ENCODE peak calls at places on chromosomes 4 and X, in four cellular contexts. W, D, G and Q are unnamed samples.

GRCh38 chr4:121794505-121795192 is 6.5 kb upstream of the EXOSC9 start:
- DNase-seq in W (no peak), D (no peak), G (no peak), Q (no peak)

GRCh38 chrX:69314436-69315348 is 149.4 kb upstream of the PJA1 start:
- DNase-seq in W (no peak), D (no peak), G (no peak), Q (no peak)

GRCh38 chr4:176302283-176303275 is 17.2 kb upstream of the SPCS3 start:
- DNase-seq in W (peak), D (no peak), G (no peak), Q (no peak)

GRCh38 chr4:155759372-155760252 is 791 bp downstream of the GUCY1B1 start:
- DNase-seq in W (no peak), D (peak), G (no peak), Q (peak)

GRCh38 chr4:139651282-139652194 is 14.1 kb upstream of the MGST2 start:
- DNase-seq in W (peak), D (peak), G (peak), Q (peak)

GRCh38 chr4:15521442-15522039 is 51.9 kb downstream of the CC2D2A start:
- DNase-seq in W (no peak), D (no peak), G (no peak), Q (no peak)

GRCh38 chr4:28443786-28444412 is 1583.3 kb downstream of the STIM2 start:
- DNase-seq in W (no peak), D (peak), G (no peak), Q (no peak)

GRCh38 chrX:42273387-42273786 is 350.0 kb upstream of the CASK start:
- DNase-seq in W (no peak), D (no peak), G (no peak), Q (no peak)

GRCh38 chr4:152014280-152014679 is 253.5 kb upstream of the GATB start:
- DNase-seq in W (no peak), D (no peak), G (peak), Q (no peak)

GRCh38 chr4:1082215-1083182 is 30.9 kb downstream of the RNF212 start:
- DNase-seq in W (peak), D (peak), G (no peak), Q (no peak)

GRCh38 chr4:184641022-184641421 is 8.2 kb downstream of the CASP3 start:
- DNase-seq in W (no peak), D (no peak), G (no peak), Q (no peak)

GRCh38 chr4:181528570-181529184 is 714.5 kb upstream of the TENM3 start:
- DNase-seq in W (peak), D (peak), G (no peak), Q (peak)

GRCh38 chrX:39736219-39737211 is 361.2 kb downstream of the BCOR start:
- DNase-seq in W (no peak), D (peak), G (no peak), Q (no peak)

GRCh38 chrX:16839852-16840460 is 30.2 kb downstream of the RBBP7 start:
- DNase-seq in W (no peak), D (no peak), G (no peak), Q (no peak)

GRCh38 chr4:18020145-18020670 is 1.3 kb downstream of the LCORL start:
- DNase-seq in W (no peak), D (no peak), G (no peak), Q (no peak)

GRCh38 chr4:123248260-123248659 is 148.3 kb upstream of the SPRY1 start:
- DNase-seq in W (no peak), D (no peak), G (no peak), Q (no peak)

GRCh38 chrX:35251229-35251628 is 308.6 kb downstream of the FAM47B start:
- DNase-seq in W (no peak), D (no peak), G (no peak), Q (no peak)

GRCh38 chr4:165208741-165209388 is 1.5 kb downstream of the KLHL2 start:
- DNase-seq in W (no peak), D (no peak), G (no peak), Q (no peak)

GRCh38 chrX:118730500-118731247 is 3.3 kb downstream of the IL13RA1 start:
- DNase-seq in W (no peak), D (no peak), G (no peak), Q (no peak)

GRCh38 chr4:84639143-84639542 is 56.2 kb downstream of the CDS1 start:
- DNase-seq in W (no peak), D (no peak), G (no peak), Q (no peak)

GRCh38 chr4:78749258-78749971 is 26.7 kb upstream of the BMP2K start:
- DNase-seq in W (no peak), D (no peak), G (no peak), Q (no peak)

GRCh38 chr4:78748361-78748760 is 27.8 kb upstream of the BMP2K start:
- DNase-seq in W (no peak), D (no peak), G (no peak), Q (no peak)

GRCh38 chr4:78753091-78753490 is 23.1 kb upstream of the BMP2K start:
- DNase-seq in W (no peak), D (no peak), G (no peak), Q (no peak)

GRCh38 chr4:78747328-78747946 is 28.7 kb upstream of the BMP2K start:
- DNase-seq in W (peak), D (no peak), G (no peak), Q (no peak)

DNA sequence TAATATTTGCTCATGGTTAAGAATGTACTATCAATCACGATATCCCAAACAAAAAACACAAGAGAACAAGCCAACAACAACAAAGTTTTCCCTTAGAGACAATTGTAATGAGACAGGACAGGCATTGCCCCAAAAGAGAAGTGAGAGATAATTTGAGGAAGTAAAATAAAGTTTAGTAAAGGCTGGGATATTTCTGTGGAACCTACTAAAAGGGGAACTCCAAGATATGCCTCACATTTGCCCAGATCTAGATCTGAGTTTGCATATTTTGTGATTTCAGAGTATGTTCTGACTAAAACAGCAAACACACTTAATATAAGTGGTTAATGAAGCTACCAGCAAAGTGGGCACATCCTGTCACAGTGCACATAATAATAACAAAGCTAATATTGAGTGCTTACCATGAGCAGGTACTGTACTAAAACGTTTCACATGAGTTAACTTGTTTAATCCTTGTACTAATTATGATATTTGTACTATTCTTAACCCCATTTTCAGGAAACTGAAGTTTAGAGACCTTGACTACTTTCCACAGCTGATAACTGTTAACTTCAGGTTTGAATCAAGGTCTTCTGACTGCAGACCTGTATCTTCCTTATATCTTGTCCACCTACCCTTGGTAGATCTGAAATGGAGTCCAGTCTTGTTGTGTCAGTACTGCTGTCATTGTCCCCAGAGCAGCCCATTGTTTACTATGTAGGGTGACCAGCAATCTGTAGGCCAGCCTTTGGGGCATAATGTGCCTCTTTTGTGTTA is 26.0 kb upstream of the BMP2K start:
- DNase-seq in W (no peak), D (no peak), G (no peak), Q (no peak)
- H3K27ac ChIP-seq in W (no peak), D (no peak), G (no peak), Q (no peak)

GRCh38 chr4:145781306-145781705 is 101.4 kb downstream of the C4orf51 start:
- DNase-seq in W (no peak), D (no peak), G (no peak), Q (no peak)

GRCh38 chr4:145782756-145783155 is 102.8 kb downstream of the C4orf51 start:
- DNase-seq in W (no peak), D (no peak), G (no peak), Q (no peak)

GRCh38 chr4:145775406-145775805 is 95.5 kb downstream of the C4orf51 start:
- DNase-seq in W (no peak), D (no peak), G (no peak), Q (no peak)

GRCh38 chr4:145776208-145776607 is 96.3 kb downstream of the C4orf51 start:
- DNase-seq in W (no peak), D (no peak), G (no peak), Q (no peak)

DNA sequence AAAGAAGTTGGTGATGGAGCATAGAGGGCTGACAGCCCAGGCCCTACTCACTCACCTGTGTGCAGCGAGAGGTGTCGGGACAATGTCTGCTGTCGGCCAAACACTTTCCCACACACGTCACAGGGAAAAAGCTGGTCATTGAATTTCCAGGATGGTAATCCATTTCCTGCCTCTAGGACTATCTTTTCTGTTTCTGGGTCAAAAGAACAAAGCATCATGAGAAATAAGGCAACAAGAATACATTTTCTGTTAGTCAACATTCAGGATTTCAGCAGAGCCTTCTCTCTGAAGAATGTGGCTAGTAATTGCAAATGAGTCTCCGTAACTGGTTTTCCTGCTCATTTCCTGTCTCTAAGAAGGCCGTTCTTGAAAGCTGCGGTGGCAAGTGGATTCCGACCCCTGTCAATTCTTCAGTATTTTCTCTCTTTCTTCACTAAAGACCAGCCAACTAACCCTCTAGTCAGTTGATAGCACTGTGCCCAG is 99.4 kb downstream of the C4orf51 start:
- DNase-seq in W (no peak), D (no peak), G (no peak), Q (no peak)
- H3K27ac ChIP-seq in W (no peak), D (no peak), G (no peak), Q (no peak)

GRCh38 chr4:76969941-76970529 is 20.5 kb downstream of the SEPTIN11 start:
- DNase-seq in W (no peak), D (no peak), G (no peak), Q (no peak)
- H3K27ac ChIP-seq in W (no peak), D (no peak), G (no peak), Q (no peak)

DNA sequence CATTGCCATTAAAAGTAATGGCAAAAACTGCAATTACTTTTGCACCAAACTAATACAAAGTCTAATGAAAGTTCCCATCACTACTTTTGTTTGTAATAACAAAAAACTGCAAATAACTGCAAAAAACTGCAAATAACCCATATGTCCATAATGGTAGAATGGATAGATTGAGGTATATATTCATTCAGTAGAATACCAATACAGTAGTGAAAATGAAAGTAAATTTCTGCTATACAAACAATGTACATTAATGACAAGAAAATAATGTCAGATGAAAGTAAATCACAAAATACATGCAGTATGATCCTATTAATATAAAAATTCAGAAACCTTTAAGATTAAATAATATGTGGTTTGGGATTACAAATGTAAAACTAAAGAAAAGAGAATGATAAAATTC is 41.3 kb upstream of the CEP135 start:
- DNase-seq in W (no peak), D (no peak), G (no peak), Q (no peak)
- H3K27ac ChIP-seq in W (no peak), D (no peak), G (no peak), Q (no peak)

GRCh38 chrX:3346436-3347329 is at the start of gene MXRA5:
- DNase-seq in W (no peak), D (peak), G (no peak), Q (no peak)
- H3K27ac ChIP-seq in W (peak), D (peak), G (no peak), Q (no peak)

DNA sequence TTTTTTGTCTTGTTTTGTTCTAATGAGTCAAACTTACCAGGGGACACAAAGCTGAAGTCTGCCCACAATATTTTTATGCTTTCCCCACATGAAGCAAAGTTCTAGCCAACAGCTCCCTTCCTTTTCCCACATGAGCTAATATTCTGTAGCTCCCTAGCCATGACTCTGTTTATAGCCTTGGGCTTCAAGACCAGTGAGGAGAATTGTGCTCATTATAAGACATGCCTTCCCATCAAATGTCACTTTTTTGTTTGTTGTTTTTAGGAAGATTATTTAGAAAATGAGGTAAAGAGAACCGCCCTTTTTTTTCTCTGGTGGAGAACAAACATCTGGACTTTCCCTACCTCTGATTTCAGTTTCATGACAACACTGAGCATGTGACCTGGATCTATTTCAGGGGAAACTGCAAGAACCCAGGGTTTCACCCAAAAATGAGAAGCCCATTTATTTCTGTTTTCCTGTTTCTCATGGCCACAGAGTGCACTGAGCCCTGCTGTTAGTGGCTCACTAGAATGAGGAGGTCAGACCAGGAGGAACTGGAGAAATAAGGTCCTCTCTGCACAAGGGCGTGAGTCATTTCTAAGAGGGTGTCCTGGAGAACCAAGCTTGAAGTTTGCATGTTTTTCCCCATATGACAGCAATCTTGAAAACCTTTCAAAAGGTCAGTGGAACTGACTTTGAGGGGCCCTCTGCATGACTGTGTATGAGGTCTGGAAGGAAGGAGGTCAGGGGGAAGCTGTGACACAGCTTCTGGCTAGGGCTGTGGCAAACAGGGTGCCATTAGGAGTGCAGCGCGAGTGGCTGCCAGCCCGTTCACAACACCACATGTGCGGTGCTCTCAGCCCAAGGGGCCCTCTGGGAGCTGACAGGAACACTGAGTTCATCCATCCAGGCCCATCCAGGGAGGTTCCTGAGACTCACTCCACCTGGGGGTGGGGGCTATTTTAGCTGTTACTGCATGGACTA is 55.1 kb downstream of the CHST7 start:
- DNase-seq in W (peak), D (no peak), G (no peak), Q (no peak)
- H3K27ac ChIP-seq in W (peak), D (no peak), G (no peak), Q (no peak)

DNA sequence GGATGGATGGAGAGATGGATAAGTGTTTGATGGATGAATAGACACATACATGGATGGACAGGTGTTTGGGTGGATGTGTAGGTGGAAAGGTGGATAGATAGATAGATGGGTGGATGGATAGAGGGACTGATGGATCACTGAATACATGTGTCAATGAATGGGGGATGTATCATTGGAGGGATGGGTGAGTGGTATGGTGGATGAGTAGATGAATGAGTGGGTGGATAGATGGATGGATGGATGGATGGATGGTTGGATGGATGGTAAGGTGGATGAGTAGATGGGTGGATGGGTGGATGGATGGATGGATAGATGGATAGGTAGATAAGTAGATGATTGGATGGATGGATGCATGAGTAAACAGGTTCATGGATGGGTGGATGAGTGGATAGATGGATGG is 41.1 kb upstream of the CD99 start:
- DNase-seq in W (no peak), D (no peak), G (no peak), Q (no peak)
- H3K27ac ChIP-seq in W (no peak), D (no peak), G (no peak), Q (no peak)

GRCh38 chrX:10922841-10923240 is 188.3 kb upstream of the HCCS start:
- DNase-seq in W (no peak), D (no peak), G (no peak), Q (no peak)

GRCh38 chrX:10922158-10922557 is 189.0 kb upstream of the HCCS start:
- DNase-seq in W (peak), D (no peak), G (no peak), Q (no peak)

GRCh38 chrX:10929747-10930146 is 181.4 kb upstream of the HCCS start:
- DNase-seq in W (no peak), D (no peak), G (no peak), Q (no peak)

GRCh38 chrX:10926906-10927305 is 184.2 kb upstream of the HCCS start:
- DNase-seq in W (no peak), D (no peak), G (no peak), Q (no peak)

GRCh38 chrX:10926404-10926803 is 184.7 kb upstream of the HCCS start:
- DNase-seq in W (no peak), D (no peak), G (no peak), Q (no peak)
- H3K27ac ChIP-seq in W (no peak), D (no peak), G (no peak), Q (no peak)

GRCh38 chr4:186900232-186900900 is 176.7 kb upstream of the FAT1 start:
- DNase-seq in W (peak), D (no peak), G (no peak), Q (no peak)
- H3K27ac ChIP-seq in W (peak), D (peak), G (no peak), Q (no peak)

DNA sequence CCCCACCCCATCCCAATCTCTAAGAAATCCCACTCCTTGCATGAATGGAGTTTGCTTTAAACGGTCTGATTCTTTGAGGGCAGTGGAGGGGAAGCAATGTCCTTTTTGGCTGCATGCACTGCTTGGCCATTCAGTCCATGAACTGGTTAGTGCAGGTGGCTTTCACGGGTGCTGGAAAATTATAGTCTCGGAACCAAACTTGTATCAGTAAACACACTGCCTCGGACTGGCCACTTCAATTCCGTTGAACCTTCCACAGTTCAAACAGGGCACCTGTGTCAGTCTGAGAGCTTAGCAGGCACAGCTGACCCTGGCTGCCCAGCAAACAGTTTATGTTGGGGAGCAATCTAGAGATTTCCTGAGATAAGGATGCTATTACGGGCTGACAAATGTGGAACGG is 255.6 kb downstream of the DHX15 start:
- DNase-seq in W (no peak), D (no peak), G (no peak), Q (no peak)
- H3K27ac ChIP-seq in W (no peak), D (no peak), G (no peak), Q (no peak)